ENCODE peak calls at places on chromosome 7, in five cellular contexts. K is AG09319, J is progenitor cell of endocrine pancreas, C is HEK293T, X is B cell. I is an unnamed sample.

GRCh38 chr7:6705959-6706665 is 635 bp downstream of the ZNF12 start:
- DNase-seq in J (peak; percentile 13), C (peak; percentile 28), X (no peak), K (no peak), I (peak; percentile 74)

GRCh38 chr7:143499743-143500348 is 22.2 kb downstream of the TAS2R41 start:
- DNase-seq in X (no peak), C (no peak), K (no peak), J (no peak), I (no peak)

GRCh38 chr7:151875862-151876111 is 1.1 kb downstream of the PRKAG2 start:
- DNase-seq in C (no peak), K (no peak), X (no peak), J (no peak), I (no peak)

GRCh38 chr7:135664046-135664589 is 1.8 kb downstream of the STMP1 start:
- DNase-seq in X (no peak), J (no peak), K (no peak), C (no peak), I (peak; percentile 29)

GRCh38 chr7:96636342-96636865 is 73.2 kb downstream of the SEM1 start:
- DNase-seq in C (no peak), J (no peak), K (peak; percentile 25), X (no peak), I (no peak)

GRCh38 chr7:767580-767940 is 40.5 kb upstream of the PRKAR1B start:
- DNase-seq in K (no peak), X (no peak), C (no peak), J (no peak), I (no peak)

GRCh38 chr7:158586499-158587191 is 978 bp downstream of the PTPRN2 start:
- DNase-seq in J (no peak), K (no peak), X (no peak), C (no peak), I (no peak)

GRCh38 chr7:142359694-142360279 is 101.9 kb upstream of the PRSS58 start:
- DNase-seq in C (no peak), K (no peak), X (no peak), J (no peak), I (no peak)

GRCh38 chr7:156547884-156548561 is 92.6 kb upstream of the RNF32 start:
- DNase-seq in K (no peak), J (no peak), C (no peak), X (no peak), I (peak; percentile 61)

GRCh38 chr7:78760620-78761355 is 692.7 kb downstream of the MAGI2 start:
- DNase-seq in X (no peak), J (no peak), C (no peak), K (no peak), I (no peak)

I was measured in NB4.